ENCODE peak calls at places on chromosome 6, in four cellular contexts. One of them, this sample, is unnamed.

GRCh38 chr6:160207618-160208017 is 51.0 kb downstream of the SLC22A2 start:
- DNase-seq in AG10803: no peak
- DNase-seq in ELF-1: no peak
- DNase-seq in Calu3: no peak
- DNase-seq in this sample: no peak

GRCh38 chr6:125953502-125953875 is 3.1 kb upstream of the HINT3 start:
- DNase-seq in ELF-1: peak
- DNase-seq in Calu3: peak
- DNase-seq in AG10803: no peak
- DNase-seq in this sample: no peak

GRCh38 chr6:139376604-139377218 is 2.3 kb upstream of the CITED2 start:
- DNase-seq in AG10803: peak
- DNase-seq in Calu3: peak
- DNase-seq in ELF-1: peak
- DNase-seq in this sample: peak

GRCh38 chr6:145224450-145224849 is 510.9 kb downstream of the EPM2A start:
- DNase-seq in ELF-1: no peak
- DNase-seq in Calu3: no peak
- DNase-seq in AG10803: no peak
- DNase-seq in this sample: no peak

GRCh38 chr6:55040102-55040848 is 134.0 kb upstream of the HCRTR2 start:
- DNase-seq in ELF-1: no peak
- DNase-seq in AG10803: peak
- DNase-seq in Calu3: no peak
- DNase-seq in this sample: peak

GRCh38 chr6:53458097-53458866 is 86.6 kb downstream of the GCLC start:
- DNase-seq in AG10803: no peak
- DNase-seq in Calu3: no peak
- DNase-seq in ELF-1: no peak
- DNase-seq in this sample: no peak

GRCh38 chr6:150250826-150251225 is 108.0 kb downstream of the PPP1R14C start:
- DNase-seq in ELF-1: no peak
- DNase-seq in AG10803: peak
- DNase-seq in Calu3: no peak
- DNase-seq in this sample: peak

GRCh38 chr6:157528931-157529653 is 148.1 kb downstream of the ZDHHC14 start:
- DNase-seq in ELF-1: no peak
- DNase-seq in Calu3: peak
- DNase-seq in AG10803: peak
- DNase-seq in this sample: peak

GRCh38 chr6:106750146-106750900 is 120.9 kb downstream of the QRSL1 start:
- DNase-seq in AG10803: no peak
- DNase-seq in ELF-1: no peak
- DNase-seq in Calu3: no peak
- DNase-seq in this sample: no peak

GRCh38 chr6:165511807-165512206 is 151.2 kb downstream of the PDE10A start:
- DNase-seq in Calu3: no peak
- DNase-seq in AG10803: no peak
- DNase-seq in ELF-1: no peak
- DNase-seq in this sample: no peak

GRCh38 chr6:31919624-31920303 is 7.8 kb upstream of the C2 start:
- DNase-seq in AG10803: no peak
- DNase-seq in ELF-1: no peak
- DNase-seq in Calu3: peak
- DNase-seq in this sample: no peak

GRCh38 chr6:158669145-158670035 is 19.5 kb downstream of the SYTL3 start:
- DNase-seq in Calu3: no peak
- DNase-seq in ELF-1: no peak
- DNase-seq in AG10803: peak
- DNase-seq in this sample: peak

GRCh38 chr6:44342489-44342888 is at the start of gene SPATS1:
- DNase-seq in Calu3: no peak
- DNase-seq in ELF-1: peak
- DNase-seq in AG10803: no peak
- DNase-seq in this sample: peak

GRCh38 chr6:39156763-39157162 is 41.8 kb upstream of the SAYSD1 start:
- DNase-seq in AG10803: no peak
- DNase-seq in Calu3: no peak
- DNase-seq in ELF-1: no peak
- DNase-seq in this sample: no peak